ENCODE peak calls at places on chromosome 21, in eight cellular contexts. F is activated naive CD4-positive, alpha-beta T cell; S is activated CD4-positive, alpha-beta T cell treated with anti-CD3 and anti-CD28 coated beads, Interleukin-2, amount 50 U/mL, for 1 hour; Y is germinal center; L is central memory CD4-positive, alpha-beta T cell; D is brain microvascular endothelial cell; A is dorsolateral prefrontal cortex; B is stimulated activated CD8-positive, alpha-beta memory T cell treated with anti-CD3 and anti-CD28 coated beads, Interleukin-2, amount 100 ng/mL, for 1 hour. Z is an unnamed sample.
A peak's percentile ranks its signal among the peaks of the same experiment; 100 is the strongest.

GRCh38 chr21:45266518-45267389 is 20.9 kb downstream of the POFUT2 start:
- DNase-seq in F (no peak), S (peak; percentile 41), Y (no peak), L (peak; percentile 75), D (peak; percentile 25), A (no peak), B (peak; percentile 34), Z (no peak)

GRCh38 chr21:44013380-44014088 is 1.4 kb downstream of the TRAPPC10 start:
- DNase-seq in F (no peak), S (peak; percentile 38), Y (peak; percentile 44), L (peak; percentile 28), D (no peak), A (no peak), B (no peak), Z (no peak)

GRCh38 chr21:26449161-26449560 is 123.9 kb downstream of the CYYR1 start:
- DNase-seq in F (no peak), S (no peak), Y (no peak), L (no peak), D (peak; percentile 37), A (no peak), B (no peak), Z (no peak)

GRCh38 chr21:39085843-39086415 is 97.3 kb downstream of the PSMG1 start:
- DNase-seq in F (no peak), S (no peak), Y (no peak), L (no peak), D (no peak), A (no peak), B (no peak), Z (no peak)

GRCh38 chr21:25878334-25878733 is 143.6 kb downstream of the GABPA start:
- DNase-seq in F (no peak), S (no peak), Y (no peak), L (no peak), D (peak; percentile 61), A (no peak), B (no peak), Z (no peak)

GRCh38 chr21:42047821-42048613 is 23.1 kb upstream of the UMODL1 start:
- DNase-seq in F (no peak), S (no peak), Y (no peak), L (no peak), D (peak; percentile 94), A (peak; percentile 57), B (no peak), Z (no peak)

GRCh38 chr21:46559291-46559983 is 45.4 kb downstream of the S100B start:
- DNase-seq in F (peak; percentile 48), S (peak; percentile 60), Y (no peak), L (peak; percentile 77), D (no peak), A (no peak), B (no peak), Z (no peak)

GRCh38 chr21:34574984-34575529 is 39.9 kb downstream of the RCAN1 start:
- DNase-seq in F (no peak), S (no peak), Y (no peak), L (no peak), D (no peak), A (no peak), B (no peak), Z (no peak)

GRCh38 chr21:41716756-41717155 is 50.1 kb downstream of the RIPK4 start:
- DNase-seq in F (no peak), S (no peak), Y (no peak), L (no peak), D (no peak), A (no peak), B (no peak), Z (no peak)

GRCh38 chr21:35189077-35189863 is 140.2 kb upstream of the RUNX1 start:
- DNase-seq in F (no peak), S (no peak), Y (peak; percentile 83), L (no peak), D (peak; percentile 45), A (no peak), B (no peak), Z (peak; percentile 16)

GRCh38 chr21:37868896-37869295 is 47.4 kb downstream of the KCNJ6 start:
- DNase-seq in F (no peak), S (no peak), Y (no peak), L (no peak), D (peak; percentile 56), A (no peak), B (no peak), Z (no peak)

Z was measured in GM12892.